ENCODE peak calls at places on chromosomes 13 and 19, in eight cellular contexts. One of them, this sample, is unnamed.

GRCh38 chr13:110424596-110425443 is 117.7 kb downstream of the COL4A2 start:
- DNase-seq in tibial nerve: no peak
- DNase-seq in heart left ventricle: no peak
- DNase-seq in CD8-positive, alpha-beta T cell: no peak
- DNase-seq in BJ: no peak
- DNase-seq in gastrocnemius medialis: no peak
- DNase-seq in astrocyte of the spinal cord: no peak
- DNase-seq in cardiac muscle cell: no peak
- DNase-seq in this sample: no peak

GRCh38 chr19:43804443-43804842 is 2.2 kb upstream of the LYPD5 start:
- DNase-seq in BJ: no peak
- DNase-seq in heart left ventricle: no peak
- DNase-seq in tibial nerve: no peak
- DNase-seq in gastrocnemius medialis: no peak
- DNase-seq in CD8-positive, alpha-beta T cell: no peak
- DNase-seq in cardiac muscle cell: no peak
- DNase-seq in astrocyte of the spinal cord: no peak
- DNase-seq in this sample: no peak

GRCh38 chr19:42272989-42273406 is 3.9 kb downstream of the CIC start:
- DNase-seq in tibial nerve: no peak
- DNase-seq in gastrocnemius medialis: no peak
- DNase-seq in CD8-positive, alpha-beta T cell: no peak
- DNase-seq in heart left ventricle: no peak
- DNase-seq in cardiac muscle cell: no peak
- DNase-seq in BJ: no peak
- DNase-seq in astrocyte of the spinal cord: no peak
- DNase-seq in this sample: no peak

GRCh38 chr19:37969695-37970094 is 62.7 kb downstream of the SIPA1L3 start:
- DNase-seq in gastrocnemius medialis: no peak
- DNase-seq in heart left ventricle: no peak
- DNase-seq in astrocyte of the spinal cord: no peak
- DNase-seq in cardiac muscle cell: no peak
- DNase-seq in BJ: no peak
- DNase-seq in tibial nerve: no peak
- DNase-seq in CD8-positive, alpha-beta T cell: no peak
- DNase-seq in this sample: no peak

GRCh38 chr13:21625366-21625765 is 21.4 kb upstream of the MICU2 start:
- DNase-seq in tibial nerve: no peak
- DNase-seq in BJ: no peak
- DNase-seq in CD8-positive, alpha-beta T cell: no peak
- DNase-seq in heart left ventricle: no peak
- DNase-seq in gastrocnemius medialis: no peak
- DNase-seq in astrocyte of the spinal cord: peak
- DNase-seq in cardiac muscle cell: peak
- DNase-seq in this sample: no peak

GRCh38 chr19:30208661-30209060 is 163.5 kb upstream of the ZNF536 start:
- DNase-seq in tibial nerve: no peak
- DNase-seq in gastrocnemius medialis: no peak
- DNase-seq in heart left ventricle: no peak
- DNase-seq in BJ: no peak
- DNase-seq in CD8-positive, alpha-beta T cell: no peak
- DNase-seq in astrocyte of the spinal cord: no peak
- DNase-seq in cardiac muscle cell: no peak
- DNase-seq in this sample: no peak

GRCh38 chr13:79451500-79451962 is 29.4 kb upstream of the NDFIP2 start:
- DNase-seq in cardiac muscle cell: peak
- DNase-seq in CD8-positive, alpha-beta T cell: peak
- DNase-seq in gastrocnemius medialis: no peak
- DNase-seq in tibial nerve: no peak
- DNase-seq in astrocyte of the spinal cord: peak
- DNase-seq in BJ: peak
- DNase-seq in heart left ventricle: no peak
- DNase-seq in this sample: peak

GRCh38 chr13:60369242-60369641 is 27.8 kb upstream of the TDRD3 start:
- DNase-seq in BJ: no peak
- DNase-seq in CD8-positive, alpha-beta T cell: no peak
- DNase-seq in astrocyte of the spinal cord: no peak
- DNase-seq in tibial nerve: no peak
- DNase-seq in gastrocnemius medialis: no peak
- DNase-seq in heart left ventricle: no peak
- DNase-seq in cardiac muscle cell: peak
- DNase-seq in this sample: no peak

GRCh38 chr19:19213822-19214558 is 2.2 kb downstream of the NCAN start:
- DNase-seq in cardiac muscle cell: no peak
- DNase-seq in gastrocnemius medialis: no peak
- DNase-seq in astrocyte of the spinal cord: no peak
- DNase-seq in heart left ventricle: no peak
- DNase-seq in CD8-positive, alpha-beta T cell: no peak
- DNase-seq in BJ: no peak
- DNase-seq in tibial nerve: no peak
- DNase-seq in this sample: no peak

GRCh38 chr13:40132249-40132648 is 476.8 kb downstream of the COG6 start:
- DNase-seq in tibial nerve: no peak
- DNase-seq in BJ: no peak
- DNase-seq in cardiac muscle cell: no peak
- DNase-seq in heart left ventricle: no peak
- DNase-seq in astrocyte of the spinal cord: no peak
- DNase-seq in CD8-positive, alpha-beta T cell: no peak
- DNase-seq in gastrocnemius medialis: no peak
- DNase-seq in this sample: no peak

GRCh38 chr19:6767081-6767356 is 216 bp downstream of the SH2D3A start:
- DNase-seq in tibial nerve: no peak
- DNase-seq in heart left ventricle: no peak
- DNase-seq in CD8-positive, alpha-beta T cell: no peak
- DNase-seq in cardiac muscle cell: no peak
- DNase-seq in astrocyte of the spinal cord: no peak
- DNase-seq in gastrocnemius medialis: no peak
- DNase-seq in BJ: no peak
- DNase-seq in this sample: no peak

GRCh38 chr13:46278474-46278873 is 66.7 kb downstream of the LRRC63 start:
- DNase-seq in CD8-positive, alpha-beta T cell: no peak
- DNase-seq in tibial nerve: no peak
- DNase-seq in heart left ventricle: no peak
- DNase-seq in gastrocnemius medialis: no peak
- DNase-seq in cardiac muscle cell: peak
- DNase-seq in astrocyte of the spinal cord: no peak
- DNase-seq in BJ: no peak
- DNase-seq in this sample: no peak

GRCh38 chr13:66859078-66859477 is 371.1 kb downstream of the PCDH9 start:
- DNase-seq in astrocyte of the spinal cord: no peak
- DNase-seq in BJ: no peak
- DNase-seq in gastrocnemius medialis: no peak
- DNase-seq in CD8-positive, alpha-beta T cell: no peak
- DNase-seq in tibial nerve: no peak
- DNase-seq in heart left ventricle: no peak
- DNase-seq in cardiac muscle cell: no peak
- DNase-seq in this sample: no peak

GRCh38 chr13:48579167-48579918 is 46.5 kb upstream of the RCBTB2 start:
- DNase-seq in CD8-positive, alpha-beta T cell: no peak
- DNase-seq in astrocyte of the spinal cord: no peak
- DNase-seq in cardiac muscle cell: no peak
- DNase-seq in gastrocnemius medialis: no peak
- DNase-seq in heart left ventricle: no peak
- DNase-seq in tibial nerve: no peak
- DNase-seq in BJ: no peak
- DNase-seq in this sample: no peak

GRCh38 chr19:44807652-44808462 is 1.0 kb upstream of the BCAM start:
- DNase-seq in heart left ventricle: no peak
- DNase-seq in tibial nerve: peak
- DNase-seq in cardiac muscle cell: peak
- DNase-seq in gastrocnemius medialis: no peak
- DNase-seq in BJ: no peak
- DNase-seq in astrocyte of the spinal cord: peak
- DNase-seq in CD8-positive, alpha-beta T cell: no peak
- DNase-seq in this sample: no peak

GRCh38 chr13:33128134-33128533 is 111.9 kb downstream of the KL start:
- DNase-seq in cardiac muscle cell: no peak
- DNase-seq in heart left ventricle: no peak
- DNase-seq in astrocyte of the spinal cord: no peak
- DNase-seq in BJ: no peak
- DNase-seq in tibial nerve: no peak
- DNase-seq in gastrocnemius medialis: no peak
- DNase-seq in CD8-positive, alpha-beta T cell: no peak
- DNase-seq in this sample: no peak

GRCh38 chr19:7355151-7355845 is 6.6 kb downstream of the ARHGEF18 start:
- DNase-seq in CD8-positive, alpha-beta T cell: no peak
- DNase-seq in BJ: no peak
- DNase-seq in tibial nerve: no peak
- DNase-seq in astrocyte of the spinal cord: no peak
- DNase-seq in heart left ventricle: no peak
- DNase-seq in cardiac muscle cell: peak
- DNase-seq in gastrocnemius medialis: no peak
- DNase-seq in this sample: no peak

GRCh38 chr13:105928048-105928447 is 607.4 kb downstream of the EFNB2 start:
- DNase-seq in cardiac muscle cell: no peak
- DNase-seq in BJ: no peak
- DNase-seq in gastrocnemius medialis: no peak
- DNase-seq in tibial nerve: no peak
- DNase-seq in CD8-positive, alpha-beta T cell: no peak
- DNase-seq in heart left ventricle: no peak
- DNase-seq in astrocyte of the spinal cord: no peak
- DNase-seq in this sample: no peak

GRCh38 chr13:48640767-48641166 is 13.0 kb upstream of the CYSLTR2 start:
- DNase-seq in BJ: no peak
- DNase-seq in tibial nerve: no peak
- DNase-seq in gastrocnemius medialis: no peak
- DNase-seq in cardiac muscle cell: no peak
- DNase-seq in heart left ventricle: no peak
- DNase-seq in astrocyte of the spinal cord: no peak
- DNase-seq in CD8-positive, alpha-beta T cell: no peak
- DNase-seq in this sample: no peak

GRCh38 chr13:53719281-53719680 is 690.7 kb downstream of the OLFM4 start:
- DNase-seq in gastrocnemius medialis: no peak
- DNase-seq in CD8-positive, alpha-beta T cell: no peak
- DNase-seq in heart left ventricle: no peak
- DNase-seq in tibial nerve: no peak
- DNase-seq in BJ: no peak
- DNase-seq in astrocyte of the spinal cord: no peak
- DNase-seq in cardiac muscle cell: no peak
- DNase-seq in this sample: no peak

GRCh38 chr13:94119360-94119936 is 360.0 kb downstream of the DCT start:
- DNase-seq in BJ: no peak
- DNase-seq in gastrocnemius medialis: no peak
- DNase-seq in astrocyte of the spinal cord: no peak
- DNase-seq in heart left ventricle: no peak
- DNase-seq in cardiac muscle cell: no peak
- DNase-seq in tibial nerve: no peak
- DNase-seq in CD8-positive, alpha-beta T cell: no peak
- DNase-seq in this sample: no peak

GRCh38 chr13:88144580-88144979 is 473.4 kb downstream of the SLITRK5 start:
- DNase-seq in cardiac muscle cell: no peak
- DNase-seq in gastrocnemius medialis: no peak
- DNase-seq in heart left ventricle: no peak
- DNase-seq in astrocyte of the spinal cord: no peak
- DNase-seq in CD8-positive, alpha-beta T cell: no peak
- DNase-seq in BJ: no peak
- DNase-seq in tibial nerve: no peak
- DNase-seq in this sample: no peak
- TF ChIP-seq CTCF in cardiac muscle cell: no peak
- TF ChIP-seq CTCF in gastrocnemius medialis: no peak
- TF ChIP-seq CTCF in heart left ventricle: no peak
- TF ChIP-seq CTCF in astrocyte of the spinal cord: no peak
- TF ChIP-seq CTCF in CD8-positive, alpha-beta T cell: no peak
- TF ChIP-seq CTCF in BJ: no peak
- TF ChIP-seq CTCF in tibial nerve: no peak
- TF ChIP-seq CTCF in this sample: no peak

GRCh38 chr19:39320948-39321831 is 527 bp upstream of the LRFN1 start:
- DNase-seq in cardiac muscle cell: no peak
- DNase-seq in astrocyte of the spinal cord: no peak
- DNase-seq in heart left ventricle: no peak
- DNase-seq in gastrocnemius medialis: no peak
- DNase-seq in tibial nerve: no peak
- DNase-seq in CD8-positive, alpha-beta T cell: no peak
- DNase-seq in BJ: no peak
- DNase-seq in this sample: no peak

GRCh38 chr19:39319098-39319891 is 1.4 kb downstream of the LRFN1 start:
- DNase-seq in tibial nerve: no peak
- DNase-seq in gastrocnemius medialis: no peak
- DNase-seq in astrocyte of the spinal cord: no peak
- DNase-seq in cardiac muscle cell: no peak
- DNase-seq in CD8-positive, alpha-beta T cell: no peak
- DNase-seq in BJ: no peak
- DNase-seq in heart left ventricle: no peak
- DNase-seq in this sample: no peak

GRCh38 chr19:39318690-39319089 is 2.0 kb downstream of the LRFN1 start:
- DNase-seq in astrocyte of the spinal cord: no peak
- DNase-seq in gastrocnemius medialis: no peak
- DNase-seq in cardiac muscle cell: no peak
- DNase-seq in CD8-positive, alpha-beta T cell: no peak
- DNase-seq in BJ: no peak
- DNase-seq in tibial nerve: no peak
- DNase-seq in heart left ventricle: peak
- DNase-seq in this sample: no peak

GRCh38 chr19:39318071-39318470 is 2.6 kb downstream of the LRFN1 start:
- DNase-seq in BJ: no peak
- DNase-seq in heart left ventricle: no peak
- DNase-seq in cardiac muscle cell: no peak
- DNase-seq in gastrocnemius medialis: no peak
- DNase-seq in tibial nerve: no peak
- DNase-seq in astrocyte of the spinal cord: no peak
- DNase-seq in CD8-positive, alpha-beta T cell: no peak
- DNase-seq in this sample: no peak

DNA sequence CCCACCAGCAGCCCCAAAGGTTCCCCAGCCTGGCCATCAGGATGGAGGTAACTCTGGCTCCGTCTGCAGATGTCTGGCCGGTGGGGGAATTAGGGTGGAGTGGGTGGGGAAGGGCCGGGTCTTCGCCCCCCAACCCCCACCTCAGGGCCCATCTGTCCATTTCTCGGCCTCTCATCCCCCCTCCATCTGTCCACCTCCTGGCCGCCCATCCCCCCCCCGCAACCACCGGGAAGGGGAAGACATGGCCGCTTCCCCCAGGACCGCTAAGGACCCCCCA is 833 bp downstream of the LRFN1 start:
- DNase-seq in astrocyte of the spinal cord: no peak
- DNase-seq in heart left ventricle: no peak
- DNase-seq in gastrocnemius medialis: no peak
- DNase-seq in cardiac muscle cell: no peak
- DNase-seq in tibial nerve: no peak
- DNase-seq in CD8-positive, alpha-beta T cell: no peak
- DNase-seq in BJ: no peak
- DNase-seq in this sample: no peak
- H3K4me3 ChIP-seq in astrocyte of the spinal cord: peak
- H3K4me3 ChIP-seq in heart left ventricle: no peak
- H3K4me3 ChIP-seq in gastrocnemius medialis: no peak
- H3K4me3 ChIP-seq in cardiac muscle cell: peak
- H3K4me3 ChIP-seq in tibial nerve: no peak
- H3K4me3 ChIP-seq in CD8-positive, alpha-beta T cell: peak
- H3K4me3 ChIP-seq in BJ: peak
- H3K4me3 ChIP-seq in this sample: peak

GRCh38 chr13:26656919-26657318 is 99.4 kb downstream of the WASF3 start:
- DNase-seq in astrocyte of the spinal cord: peak
- DNase-seq in heart left ventricle: no peak
- DNase-seq in tibial nerve: no peak
- DNase-seq in cardiac muscle cell: peak
- DNase-seq in BJ: no peak
- DNase-seq in gastrocnemius medialis: no peak
- DNase-seq in CD8-positive, alpha-beta T cell: no peak
- DNase-seq in this sample: no peak
- TF ChIP-seq CTCF in astrocyte of the spinal cord: peak
- TF ChIP-seq CTCF in heart left ventricle: peak
- TF ChIP-seq CTCF in tibial nerve: no peak
- TF ChIP-seq CTCF in cardiac muscle cell: peak
- TF ChIP-seq CTCF in BJ: no peak
- TF ChIP-seq CTCF in gastrocnemius medialis: no peak
- TF ChIP-seq CTCF in CD8-positive, alpha-beta T cell: no peak
- TF ChIP-seq CTCF in this sample: peak

GRCh38 chr19:49359851-49360845 is 2.1 kb downstream of the TEAD2 start:
- DNase-seq in CD8-positive, alpha-beta T cell: no peak
- DNase-seq in gastrocnemius medialis: no peak
- DNase-seq in heart left ventricle: no peak
- DNase-seq in astrocyte of the spinal cord: no peak
- DNase-seq in cardiac muscle cell: peak
- DNase-seq in BJ: no peak
- DNase-seq in tibial nerve: no peak
- DNase-seq in this sample: no peak
- H3K4me3 ChIP-seq in CD8-positive, alpha-beta T cell: no peak
- H3K4me3 ChIP-seq in gastrocnemius medialis: no peak
- H3K4me3 ChIP-seq in heart left ventricle: no peak
- H3K4me3 ChIP-seq in astrocyte of the spinal cord: peak
- H3K4me3 ChIP-seq in cardiac muscle cell: peak
- H3K4me3 ChIP-seq in BJ: peak
- H3K4me3 ChIP-seq in tibial nerve: no peak
- H3K4me3 ChIP-seq in this sample: peak

This sample was measured in retinal pigment epithelial cell.